ENCODE peak calls at places on chromosomes 4 and X, in seven cellular contexts. B is IMR-90, E is body of pancreas, X is suprapubic skin, M is uterus, J is heart left ventricle, Y is thyroid gland. P is an unnamed sample.
A peak's percentile ranks its signal among the peaks of the same experiment; 100 is the strongest.

GRCh38 chrX:31036895-31037294 is 34.9 kb downstream of the FTHL17 start:
- DNase-seq in X (no peak), Y (peak; percentile 53), M (peak; percentile 18), J (peak; percentile 44), B (peak; percentile 42), E (peak; percentile 72), P (peak; percentile 26)

GRCh38 chrX:31178769-31179125 is 106.9 kb upstream of the FTHL17 start:
- DNase-seq in B (no peak), X (no peak), E (no peak), J (no peak), Y (no peak), M (no peak), P (no peak)

GRCh38 chrX:32293962-32294708 is 917.2 kb downstream of the DMD start:
- DNase-seq in J (peak; percentile 25), E (no peak), B (no peak), M (no peak), X (no peak), Y (no peak), P (no peak)

GRCh38 chrX:120334603-120335002 is 23.3 kb upstream of the TMEM255A start:
- DNase-seq in E (no peak), J (no peak), X (no peak), Y (no peak), B (no peak), M (no peak), P (no peak)

GRCh38 chr4:186543206-186543605 is 12.2 kb downstream of the MTNR1A start:
- DNase-seq in E (no peak), J (no peak), Y (no peak), B (no peak), M (no peak), X (no peak), P (no peak)

GRCh38 chr4:122845760-122846159 is 19.1 kb downstream of the FGF2 start:
- DNase-seq in E (no peak), X (no peak), M (no peak), B (no peak), J (no peak), Y (no peak), P (no peak)

GRCh38 chr4:54571762-54572542 is 85.8 kb upstream of the KIT start:
- DNase-seq in X (no peak), Y (no peak), B (no peak), J (no peak), E (no peak), M (no peak), P (no peak)

GRCh38 chr4:78551420-78552351 is at the start of gene ANXA3:
- DNase-seq in M (no peak), X (no peak), J (peak; percentile 63), E (peak; percentile 61), B (no peak), Y (peak; percentile 79), P (peak; percentile 56)

GRCh38 chr4:185529413-185529812 is 5.9 kb downstream of the PDLIM3 start:
- DNase-seq in M (no peak), X (no peak), Y (no peak), J (no peak), E (no peak), B (no peak), P (no peak)

GRCh38 chrX:97389761-97390192 is 506.1 kb downstream of the RPA4 start:
- DNase-seq in M (no peak), J (no peak), E (no peak), B (peak; percentile 84), Y (no peak), X (no peak), P (no peak)

GRCh38 chr4:150401083-150401687 is 180.8 kb upstream of the MAB21L2 start:
- DNase-seq in Y (no peak), J (no peak), E (no peak), M (no peak), B (no peak), X (no peak), P (no peak)

GRCh38 chr4:159360549-159360948 is 257.7 kb downstream of the RAPGEF2 start:
- DNase-seq in M (no peak), E (no peak), B (peak; percentile 96), Y (no peak), J (no peak), X (no peak), P (no peak)

GRCh38 chrX:13699183-13699826 is 10.4 kb downstream of the RAB9A start:
- DNase-seq in X (no peak), B (peak; percentile 23), J (no peak), M (no peak), Y (no peak), E (peak; percentile 24), P (no peak)

GRCh38 chrX:56309881-56310280 is 77.7 kb downstream of the KLF8 start:
- DNase-seq in M (no peak), E (no peak), Y (no peak), B (no peak), J (no peak), X (no peak), P (no peak)

GRCh38 chrX:36640232-36640631 is 367.9 kb upstream of the FAM47C start:
- DNase-seq in E (no peak), X (no peak), B (no peak), Y (no peak), J (no peak), M (no peak), P (no peak)

GRCh38 chr4:168717852-168718251 is 221.0 kb downstream of the PALLD start:
- DNase-seq in E (no peak), X (no peak), J (peak; percentile 69), Y (peak; percentile 70), M (no peak), B (peak; percentile 45), P (no peak)

GRCh38 chrX:153063315-153063714 is 7.0 kb downstream of the PNMA3 start:
- DNase-seq in Y (no peak), M (no peak), J (no peak), B (peak; percentile 4), X (no peak), E (no peak), P (no peak)

GRCh38 chr4:72842323-72842722 is 227.2 kb downstream of the COX18 start:
- DNase-seq in M (no peak), J (no peak), B (no peak), E (no peak), Y (no peak), X (no peak), P (no peak)

GRCh38 chr4:128519163-128519810 is 231.7 kb upstream of the PGRMC2 start:
- DNase-seq in E (peak; percentile 15), J (peak; percentile 77), M (peak; percentile 35), X (no peak), B (peak; percentile 23), Y (peak; percentile 47), P (no peak)

DNA sequence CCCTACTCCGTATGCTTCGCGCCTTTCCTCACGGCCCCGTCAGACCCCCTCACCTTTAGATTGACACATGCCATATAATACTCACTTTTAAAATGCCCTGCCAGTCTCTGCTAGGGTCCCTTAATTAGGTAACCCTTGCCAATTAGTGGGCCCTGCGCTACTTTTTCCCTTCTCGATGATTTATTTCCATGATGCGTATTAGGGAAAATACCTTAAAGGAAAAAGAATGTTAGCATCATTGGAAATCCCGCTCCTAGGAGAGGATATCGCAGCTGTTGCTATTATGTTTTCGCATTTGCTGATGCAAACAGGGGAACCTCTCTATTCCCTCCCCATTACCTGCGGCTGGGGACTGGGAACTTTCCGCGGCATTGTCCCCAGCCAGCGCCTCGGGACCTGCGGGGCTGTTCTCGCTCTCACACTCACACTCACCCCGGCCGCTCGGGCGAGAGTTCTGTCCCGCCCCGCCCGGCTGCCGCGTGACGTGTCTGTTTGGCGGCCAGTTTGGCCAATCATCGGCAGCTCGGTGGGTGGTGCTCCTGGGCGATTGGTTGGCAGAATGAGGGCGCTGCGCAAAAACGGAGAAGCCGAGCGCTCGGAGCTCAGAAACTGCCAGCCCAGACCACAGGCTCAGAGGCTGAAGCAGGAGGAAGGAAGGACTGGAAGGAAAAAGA is at the start of gene PCDH10:
- DNase-seq in Y (peak; percentile 89), X (peak; percentile 91), B (peak; percentile 87), M (peak; percentile 91), J (peak; percentile 83), E (peak; percentile 88), P (peak; percentile 67)
- TF ChIP-seq POLR2A in Y (no peak), X (no peak), B (peak; percentile 94), M (peak; percentile 67), J (no peak), E (peak; percentile 22), P (no peak)

GRCh38 chrX:40108959-40109287 is 11.2 kb upstream of the BCOR start:
- DNase-seq in B (peak; percentile 76), E (peak; percentile 89), Y (peak; percentile 77), X (no peak), M (peak; percentile 82), J (peak; percentile 84), P (peak; percentile 86)
- TF ChIP-seq POLR2A in B (no peak), E (peak; percentile 79), Y (no peak), X (no peak), M (no peak), J (no peak), P (peak; percentile 69)

GRCh38 chrX:45184211-45184610 is 16.5 kb downstream of the DIPK2B start:
- DNase-seq in B (no peak), J (no peak), Y (no peak), M (no peak), E (no peak), X (no peak), P (no peak)

GRCh38 chrX:45186643-45187026 is 14.0 kb downstream of the DIPK2B start:
- DNase-seq in M (no peak), E (no peak), X (no peak), J (no peak), B (no peak), Y (no peak), P (no peak)

GRCh38 chrX:45191383-45191782 is 9.3 kb downstream of the DIPK2B start:
- DNase-seq in Y (no peak), X (no peak), E (no peak), B (no peak), J (no peak), M (no peak), P (no peak)

GRCh38 chrX:45191820-45192409 is 8.8 kb downstream of the DIPK2B start:
- DNase-seq in M (no peak), Y (no peak), X (no peak), E (no peak), J (peak; percentile 41), B (no peak), P (no peak)

DNA sequence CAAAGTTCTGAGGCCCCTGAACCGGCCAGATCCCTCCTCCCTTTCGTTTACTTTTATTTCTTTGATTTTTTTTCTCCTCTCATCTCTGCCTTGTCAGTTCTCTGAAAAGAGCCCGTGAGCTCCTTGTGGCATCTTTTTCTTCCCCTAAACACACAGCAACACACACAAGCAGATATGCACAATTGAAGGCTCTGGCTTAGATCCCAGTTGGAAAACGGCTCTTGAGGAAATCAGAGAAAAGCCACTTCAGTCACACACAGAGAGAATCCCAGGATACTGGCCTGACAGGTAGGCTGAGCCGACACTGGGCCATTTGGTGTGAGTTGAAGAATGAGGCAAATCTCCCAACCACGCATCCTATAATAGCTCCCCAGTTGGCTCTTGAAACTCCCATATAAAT is 12.9 kb downstream of the DIPK2B start:
- DNase-seq in M (no peak), Y (no peak), J (no peak), E (no peak), B (no peak), X (no peak), P (no peak)
- TF ChIP-seq POLR2A in M (no peak), Y (no peak), J (no peak), E (no peak), B (no peak), X (no peak), P (no peak)

GRCh38 chrX:53422091-53422914 is at the start of the genes RIBC1 and SMC1A:
- DNase-seq in E (peak; percentile 99), B (peak; percentile 98), Y (peak; percentile 96), J (peak; percentile 99), M (peak; percentile 100), X (peak; percentile 97), P (peak; percentile 98)
- TF ChIP-seq POLR2A in E (peak; percentile 47), B (peak; percentile 89), Y (no peak), J (no peak), M (peak; percentile 71), X (no peak), P (peak; percentile 66)